ENCODE peak calls at places on chromosome 20, in five cellular contexts. Z, H, U, Y and G are unnamed samples.

GRCh38 chr20:63342561-63343459 is 18.3 kb downstream of the CHRNA4 start:
- DNase-seq in Z (no peak), H (no peak), U (no peak), Y (no peak), G (no peak)

GRCh38 chr20:50595988-50596693 is 86.0 kb downstream of the PTPN1 start:
- DNase-seq in Z (no peak), H (no peak), U (peak), Y (peak), G (no peak)

GRCh38 chr20:63009044-63009961 is 2.5 kb upstream of the BHLHE23 start:
- DNase-seq in Z (peak), H (no peak), U (peak), Y (peak), G (peak)

GRCh38 chr20:18011951-18012645 is 43.3 kb downstream of the MGME1 start:
- DNase-seq in Z (no peak), H (no peak), U (no peak), Y (no peak), G (no peak)

GRCh38 chr20:50585678-50586077 is 75.5 kb downstream of the PTPN1 start:
- DNase-seq in Z (no peak), H (no peak), U (no peak), Y (no peak), G (no peak)

GRCh38 chr20:10779911-10780310 is 106.1 kb upstream of the JAG1 start:
- DNase-seq in Z (no peak), H (no peak), U (no peak), Y (no peak), G (no peak)

GRCh38 chr20:33773412-33774089 is 37.6 kb upstream of the CHMP4B start:
- DNase-seq in Z (no peak), H (no peak), U (no peak), Y (no peak), G (no peak)

GRCh38 chr20:49969946-49970345 is 12.8 kb upstream of the SNAI1 start:
- DNase-seq in Z (peak), H (no peak), U (no peak), Y (no peak), G (no peak)

GRCh38 chr20:63955281-63955845 is 853 bp downstream of the UCKL1 start:
- DNase-seq in Z (no peak), H (no peak), U (no peak), Y (peak), G (no peak)

GRCh38 chr20:37598611-37599342 is 71.1 kb upstream of the BLCAP start:
- DNase-seq in Z (no peak), H (no peak), U (no peak), Y (no peak), G (no peak)

GRCh38 chr20:64245746-64246595 is 9.6 kb upstream of the PCMTD2 start:
- DNase-seq in Z (no peak), H (no peak), U (peak), Y (no peak), G (no peak)

GRCh38 chr20:53660947-53661381 is 67.3 kb upstream of the ZNF217 start:
- DNase-seq in Z (no peak), H (no peak), U (no peak), Y (no peak), G (no peak)

GRCh38 chr20:50460608-50461268 is 49.4 kb upstream of the PTPN1 start:
- DNase-seq in Z (peak), H (no peak), U (peak), Y (peak), G (peak)

GRCh38 chr20:24584538-24585356 is 115.3 kb downstream of the SYNDIG1 start:
- DNase-seq in Z (no peak), H (no peak), U (no peak), Y (no peak), G (no peak)

GRCh38 chr20:19976595-19977372 is 40.4 kb upstream of the NAA20 start:
- DNase-seq in Z (no peak), H (peak), U (no peak), Y (peak), G (no peak)

GRCh38 chr20:19435820-19436219 is 223.4 kb downstream of the SLC24A3 start:
- DNase-seq in Z (no peak), H (no peak), U (no peak), Y (no peak), G (no peak)

GRCh38 chr20:18545566-18545965 is 21.7 kb upstream of the SMIM26 start:
- DNase-seq in Z (no peak), H (no peak), U (no peak), Y (no peak), G (no peak)

GRCh38 chr20:39875493-39876110 is 813.4 kb downstream of the MAFB start:
- DNase-seq in Z (no peak), H (no peak), U (no peak), Y (no peak), G (no peak)

GRCh38 chr20:49701313-49701731 is 12.4 kb downstream of the B4GALT5 start:
- DNase-seq in Z (no peak), H (no peak), U (no peak), Y (no peak), G (no peak)

GRCh38 chr20:59825944-59826759 is 107.3 kb downstream of the SYCP2 start:
- DNase-seq in Z (no peak), H (no peak), U (peak), Y (no peak), G (no peak)

GRCh38 chr20:57470212-57470522 is 54.8 kb downstream of the CTCFL start:
- DNase-seq in Z (no peak), H (no peak), U (no peak), Y (no peak), G (no peak)

GRCh38 chr20:49505518-49505917 is 23.1 kb upstream of the KCNB1 start:
- DNase-seq in Z (no peak), H (no peak), U (peak), Y (peak), G (peak)

GRCh38 chr20:34579191-34579661 is 20.7 kb downstream of the MAP1LC3A start:
- DNase-seq in Z (peak), H (no peak), U (no peak), Y (peak), G (no peak)

GRCh38 chr20:53967527-53967926 is 102.9 kb downstream of the BCAS1 start:
- DNase-seq in Z (no peak), H (no peak), U (no peak), Y (no peak), G (no peak)

GRCh38 chr20:57879437-57880115 is 169.8 kb upstream of the PMEPA1 start:
- DNase-seq in Z (no peak), H (no peak), U (no peak), Y (no peak), G (no peak)

GRCh38 chr20:53642196-53643030 is 48.8 kb upstream of the ZNF217 start:
- DNase-seq in Z (peak), H (no peak), U (no peak), Y (peak), G (no peak)

GRCh38 chr20:48349673-48350072 is 478.1 kb downstream of the PREX1 start:
- DNase-seq in Z (no peak), H (no peak), U (no peak), Y (no peak), G (no peak)
- H2BK12ac ChIP-seq in Z (no peak), H (no peak), U (no peak), Y (no peak), G (no peak)

DNA sequence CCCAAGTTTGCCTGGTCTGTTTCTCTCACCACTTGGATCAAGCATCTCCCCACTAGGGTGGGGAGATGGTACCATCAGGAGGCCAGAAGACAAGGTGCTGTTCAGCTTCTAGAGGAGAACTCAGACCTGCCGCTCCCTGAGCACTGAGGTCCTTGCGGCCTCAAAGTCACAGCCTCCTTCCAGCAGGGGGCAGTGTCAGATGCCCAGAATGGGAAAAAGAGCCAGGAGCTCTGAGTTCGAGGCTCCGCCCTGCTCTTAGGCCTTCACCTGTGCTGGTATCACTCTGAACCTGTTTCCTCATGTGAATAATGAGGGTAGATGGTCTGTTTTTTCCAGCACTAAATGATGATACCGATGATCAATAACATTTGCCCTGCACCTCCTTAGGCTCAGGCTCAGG is 68.7 kb downstream of the TOX2 start:
- DNase-seq in Z (no peak), H (no peak), U (peak), Y (no peak), G (no peak)
- H2AK5ac ChIP-seq in Z (no peak), H (no peak), U (no peak), Y (no peak), G (no peak)

DNA sequence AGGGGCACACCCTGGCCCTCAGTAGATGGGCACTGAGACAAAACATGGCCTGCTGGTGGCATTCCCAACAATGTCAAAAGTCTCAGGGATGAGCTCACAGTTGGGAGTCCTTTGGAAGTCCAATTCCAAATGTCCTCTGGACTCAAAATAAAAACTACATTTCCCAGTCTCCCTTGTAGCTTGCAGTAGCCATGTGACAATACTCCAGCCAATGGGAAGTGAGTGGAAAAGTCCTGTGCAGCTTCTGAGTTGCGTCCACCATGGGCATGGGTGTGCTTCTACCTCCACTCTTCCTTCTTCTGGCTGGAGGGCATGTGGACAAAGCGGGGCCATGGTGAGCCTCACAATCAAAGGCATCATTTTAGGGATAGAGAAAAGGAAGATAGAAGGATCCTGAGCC is 5.8 kb upstream of the ADAM33 start:
- DNase-seq in Z (no peak), H (no peak), U (no peak), Y (peak), G (no peak)
- H4K8ac ChIP-seq in Z (no peak), H (no peak), U (no peak), Y (no peak), G (no peak)

GRCh38 chr20:46030290-46031013 is 1.4 kb downstream of the SLC12A5 start:
- DNase-seq in Z (no peak), H (no peak), U (no peak), Y (no peak), G (no peak)
- H2BK12ac ChIP-seq in Z (no peak), H (no peak), U (no peak), Y (no peak), G (no peak)